ENCODE peak calls at places on chromosomes 7 and 10, in seven cellular contexts. F is DMS153, X is NB4, V is tibial artery, G is ELF-1, L is NCI-H1092, T is colonic mucosa. I is an unnamed sample.

GRCh38 chr10:1230592-1231275 is 174.5 kb downstream of the WDR37 start:
- DNase-seq in F (no peak), X (no peak), V (no peak), G (no peak), L (no peak), T (no peak), I (no peak)

GRCh38 chr7:20083781-20084180 is 133.4 kb downstream of the MACC1 start:
- DNase-seq in F (no peak), X (peak), V (no peak), G (peak), L (no peak), T (no peak), I (no peak)

GRCh38 chr7:43044521-43044920 is 67.9 kb upstream of the HECW1 start:
- DNase-seq in F (no peak), X (no peak), V (no peak), G (no peak), L (no peak), T (no peak), I (no peak)

GRCh38 chr10:108078263-108078662 is 913.8 kb upstream of the SORCS1 start:
- DNase-seq in F (no peak), X (no peak), V (no peak), G (no peak), L (no peak), T (no peak), I (no peak)

GRCh38 chr10:131442271-131442670 is 130.8 kb upstream of the TCERG1L start:
- DNase-seq in F (no peak), X (no peak), V (peak), G (no peak), L (no peak), T (no peak), I (no peak)

GRCh38 chr10:125639846-125640245 is 43.1 kb downstream of the TEX36 start:
- DNase-seq in F (no peak), X (no peak), V (no peak), G (no peak), L (no peak), T (no peak), I (no peak)

GRCh38 chr7:111735661-111736323 is 173.5 kb upstream of the IMMP2L start:
- DNase-seq in F (peak), X (peak), V (no peak), G (peak), L (peak), T (peak), I (peak)

GRCh38 chr10:108862691-108863350 is 1060.5 kb downstream of the XPNPEP1 start:
- DNase-seq in F (no peak), X (no peak), V (no peak), G (no peak), L (no peak), T (no peak), I (peak)

GRCh38 chr10:26046073-26046684 is 112.2 kb downstream of the MYO3A start:
- DNase-seq in F (no peak), X (no peak), V (no peak), G (no peak), L (no peak), T (no peak), I (no peak)

GRCh38 chr7:1693419-1693990 is 23.4 kb downstream of the ELFN1 start:
- DNase-seq in F (peak), X (no peak), V (peak), G (no peak), L (peak), T (no peak), I (no peak)

GRCh38 chr7:68929712-68930395 is 668.4 kb upstream of the AUTS2 start:
- DNase-seq in F (peak), X (no peak), V (no peak), G (no peak), L (no peak), T (no peak), I (no peak)